ENCODE peak calls at places on chromosome 21, in seven cellular contexts. One of them, this sample, is unnamed.

GRCh38 chr21:34992736-34993135 is 56.4 kb downstream of the RUNX1 start:
- DNase-seq in ovary: no peak
- DNase-seq in MM.1S: no peak
- DNase-seq in choroid plexus epithelial cell: peak; percentile 77
- DNase-seq in WERI-Rb-1: no peak
- DNase-seq in GM23338: no peak
- DNase-seq in endodermal cell: no peak
- DNase-seq in this sample: no peak

GRCh38 chr21:43938751-43939442 is 73.2 kb upstream of the TRAPPC10 start:
- DNase-seq in ovary: peak; percentile 57
- DNase-seq in WERI-Rb-1: peak; percentile 93
- DNase-seq in choroid plexus epithelial cell: peak; percentile 81
- DNase-seq in MM.1S: peak; percentile 94
- DNase-seq in GM23338: peak; percentile 97
- DNase-seq in endodermal cell: peak; percentile 95
- DNase-seq in this sample: no peak

GRCh38 chr21:34536311-34536710 is 24.3 kb upstream of the KCNE1 start:
- DNase-seq in GM23338: no peak
- DNase-seq in ovary: no peak
- DNase-seq in endodermal cell: no peak
- DNase-seq in MM.1S: no peak
- DNase-seq in WERI-Rb-1: peak; percentile 65
- DNase-seq in choroid plexus epithelial cell: no peak
- DNase-seq in this sample: no peak

GRCh38 chr21:35088235-35088865 is 39.2 kb upstream of the RUNX1 start:
- DNase-seq in choroid plexus epithelial cell: peak; percentile 27
- DNase-seq in GM23338: no peak
- DNase-seq in MM.1S: no peak
- DNase-seq in WERI-Rb-1: no peak
- DNase-seq in ovary: no peak
- DNase-seq in endodermal cell: no peak
- DNase-seq in this sample: no peak

GRCh38 chr21:34018910-34019309 is 54.5 kb upstream of the MRPS6 start:
- DNase-seq in endodermal cell: no peak
- DNase-seq in GM23338: no peak
- DNase-seq in WERI-Rb-1: no peak
- DNase-seq in choroid plexus epithelial cell: no peak
- DNase-seq in ovary: no peak
- DNase-seq in MM.1S: peak; percentile 63
- DNase-seq in this sample: peak; percentile 77

GRCh38 chr21:36773111-36773510 is 74.2 kb downstream of the SIM2 start:
- DNase-seq in GM23338: no peak
- DNase-seq in choroid plexus epithelial cell: peak; percentile 69
- DNase-seq in endodermal cell: no peak
- DNase-seq in WERI-Rb-1: no peak
- DNase-seq in ovary: peak; percentile 81
- DNase-seq in MM.1S: no peak
- DNase-seq in this sample: no peak

GRCh38 chr21:42439284-42440186 is 35.8 kb downstream of the UBASH3A start:
- DNase-seq in choroid plexus epithelial cell: no peak
- DNase-seq in ovary: no peak
- DNase-seq in MM.1S: no peak
- DNase-seq in WERI-Rb-1: no peak
- DNase-seq in endodermal cell: no peak
- DNase-seq in GM23338: no peak
- DNase-seq in this sample: no peak

GRCh38 chr21:26572668-26573381 is at the start of gene CYYR1:
- DNase-seq in choroid plexus epithelial cell: peak; percentile 12
- DNase-seq in GM23338: peak; percentile 84
- DNase-seq in MM.1S: no peak
- DNase-seq in ovary: no peak
- DNase-seq in endodermal cell: peak; percentile 92
- DNase-seq in WERI-Rb-1: no peak
- DNase-seq in this sample: no peak

GRCh38 chr21:43923391-43923790 is 58.4 kb downstream of the AGPAT3 start:
- DNase-seq in endodermal cell: no peak
- DNase-seq in MM.1S: no peak
- DNase-seq in choroid plexus epithelial cell: peak; percentile 15
- DNase-seq in GM23338: no peak
- DNase-seq in WERI-Rb-1: no peak
- DNase-seq in ovary: no peak
- DNase-seq in this sample: no peak

GRCh38 chr21:36584980-36585940 is 105.3 kb upstream of the CLDN14 start:
- DNase-seq in endodermal cell: no peak
- DNase-seq in GM23338: peak; percentile 33
- DNase-seq in MM.1S: peak; percentile 48
- DNase-seq in WERI-Rb-1: peak; percentile 25
- DNase-seq in ovary: no peak
- DNase-seq in choroid plexus epithelial cell: peak; percentile 21
- DNase-seq in this sample: peak; percentile 5

GRCh38 chr21:33028759-33029511 is 3.2 kb downstream of the OLIG2 start:
- DNase-seq in GM23338: peak; percentile 46
- DNase-seq in MM.1S: peak; percentile 35
- DNase-seq in WERI-Rb-1: no peak
- DNase-seq in endodermal cell: peak; percentile 60
- DNase-seq in choroid plexus epithelial cell: no peak
- DNase-seq in ovary: no peak
- DNase-seq in this sample: no peak

GRCh38 chr21:36436829-36437744 is 42.8 kb downstream of the CLDN14 start:
- DNase-seq in endodermal cell: no peak
- DNase-seq in GM23338: no peak
- DNase-seq in MM.1S: no peak
- DNase-seq in ovary: no peak
- DNase-seq in WERI-Rb-1: no peak
- DNase-seq in choroid plexus epithelial cell: no peak
- DNase-seq in this sample: no peak

GRCh38 chr21:36613064-36613463 is 85.9 kb upstream of the SIM2 start:
- DNase-seq in choroid plexus epithelial cell: peak; percentile 74
- DNase-seq in endodermal cell: no peak
- DNase-seq in ovary: no peak
- DNase-seq in WERI-Rb-1: no peak
- DNase-seq in GM23338: no peak
- DNase-seq in MM.1S: no peak
- DNase-seq in this sample: no peak

GRCh38 chr21:34156957-34157356 is 83.6 kb downstream of the MRPS6 start:
- DNase-seq in GM23338: no peak
- DNase-seq in endodermal cell: no peak
- DNase-seq in MM.1S: no peak
- DNase-seq in WERI-Rb-1: no peak
- DNase-seq in choroid plexus epithelial cell: no peak
- DNase-seq in ovary: no peak
- DNase-seq in this sample: no peak

GRCh38 chr21:34936299-34936698 is 112.8 kb downstream of the RUNX1 start:
- DNase-seq in endodermal cell: no peak
- DNase-seq in ovary: no peak
- DNase-seq in choroid plexus epithelial cell: peak; percentile 20
- DNase-seq in GM23338: no peak
- DNase-seq in WERI-Rb-1: no peak
- DNase-seq in MM.1S: no peak
- DNase-seq in this sample: no peak

GRCh38 chr21:27532081-27532480 is 565.2 kb upstream of the ADAMTS5 start:
- DNase-seq in ovary: no peak
- DNase-seq in choroid plexus epithelial cell: peak; percentile 50
- DNase-seq in MM.1S: no peak
- DNase-seq in endodermal cell: no peak
- DNase-seq in GM23338: no peak
- DNase-seq in WERI-Rb-1: no peak
- DNase-seq in this sample: no peak

GRCh38 chr21:37263827-37264226 is 3.3 kb downstream of the VPS26C start:
- DNase-seq in MM.1S: no peak
- DNase-seq in ovary: no peak
- DNase-seq in endodermal cell: no peak
- DNase-seq in GM23338: no peak
- DNase-seq in WERI-Rb-1: peak; percentile 42
- DNase-seq in choroid plexus epithelial cell: peak; percentile 16
- DNase-seq in this sample: no peak

GRCh38 chr21:42636535-42636914 is 16.9 kb upstream of the PDE9A start:
- DNase-seq in choroid plexus epithelial cell: peak; percentile 73
- DNase-seq in endodermal cell: no peak
- DNase-seq in ovary: no peak
- DNase-seq in MM.1S: no peak
- DNase-seq in GM23338: no peak
- DNase-seq in WERI-Rb-1: no peak
- DNase-seq in this sample: no peak

GRCh38 chr21:34983680-34984086 is 65.4 kb downstream of the RUNX1 start:
- DNase-seq in endodermal cell: no peak
- DNase-seq in GM23338: no peak
- DNase-seq in choroid plexus epithelial cell: peak; percentile 42
- DNase-seq in ovary: no peak
- DNase-seq in MM.1S: peak; percentile 58
- DNase-seq in WERI-Rb-1: no peak
- DNase-seq in this sample: no peak

GRCh38 chr21:34511787-34512451 is at the start of gene KCNE1:
- DNase-seq in GM23338: no peak
- DNase-seq in MM.1S: no peak
- DNase-seq in endodermal cell: no peak
- DNase-seq in WERI-Rb-1: no peak
- DNase-seq in ovary: no peak
- DNase-seq in choroid plexus epithelial cell: peak; percentile 57
- DNase-seq in this sample: no peak

GRCh38 chr21:34534522-34534921 is 22.5 kb upstream of the KCNE1 start:
- DNase-seq in choroid plexus epithelial cell: no peak
- DNase-seq in MM.1S: no peak
- DNase-seq in endodermal cell: no peak
- DNase-seq in WERI-Rb-1: no peak
- DNase-seq in GM23338: no peak
- DNase-seq in ovary: no peak
- DNase-seq in this sample: no peak

GRCh38 chr21:33015091-33015490 is 10.6 kb upstream of the OLIG2 start:
- DNase-seq in MM.1S: no peak
- DNase-seq in GM23338: no peak
- DNase-seq in endodermal cell: no peak
- DNase-seq in WERI-Rb-1: no peak
- DNase-seq in choroid plexus epithelial cell: no peak
- DNase-seq in ovary: no peak
- DNase-seq in this sample: no peak

GRCh38 chr21:37350472-37350871 is 16.1 kb upstream of the DYRK1A start:
- DNase-seq in MM.1S: no peak
- DNase-seq in ovary: no peak
- DNase-seq in choroid plexus epithelial cell: no peak
- DNase-seq in WERI-Rb-1: no peak
- DNase-seq in endodermal cell: no peak
- DNase-seq in GM23338: no peak
- DNase-seq in this sample: no peak

GRCh38 chr21:38699048-38699447 is 106.7 kb upstream of the ETS2 start:
- DNase-seq in GM23338: peak; percentile 43
- DNase-seq in WERI-Rb-1: peak; percentile 53
- DNase-seq in choroid plexus epithelial cell: peak; percentile 12
- DNase-seq in ovary: no peak
- DNase-seq in endodermal cell: peak; percentile 62
- DNase-seq in MM.1S: no peak
- DNase-seq in this sample: no peak
- H3K4me3 ChIP-seq in GM23338: no peak overlapping the region
- H3K4me3 ChIP-seq in WERI-Rb-1: no peak overlapping the region
- H3K4me3 ChIP-seq in choroid plexus epithelial cell: no peak overlapping the region
- H3K4me3 ChIP-seq in ovary: no peak overlapping the region
- H3K4me3 ChIP-seq in endodermal cell: no peak overlapping the region
- H3K4me3 ChIP-seq in MM.1S: no peak overlapping the region
- H3K4me3 ChIP-seq in this sample: no peak overlapping the region

GRCh38 chr21:45356251-45356650 is 48.7 kb upstream of the COL18A1 start:
- DNase-seq in endodermal cell: peak; percentile 83
- DNase-seq in MM.1S: no peak
- DNase-seq in ovary: peak; percentile 33
- DNase-seq in choroid plexus epithelial cell: no peak
- DNase-seq in WERI-Rb-1: no peak
- DNase-seq in GM23338: peak; percentile 63
- DNase-seq in this sample: no peak

GRCh38 chr21:45358261-45358670 is 46.7 kb upstream of the COL18A1 start:
- DNase-seq in ovary: peak; percentile 39
- DNase-seq in choroid plexus epithelial cell: no peak
- DNase-seq in WERI-Rb-1: no peak
- DNase-seq in GM23338: no peak
- DNase-seq in MM.1S: no peak
- DNase-seq in endodermal cell: no peak
- DNase-seq in this sample: no peak

GRCh38 chr21:45358711-45359310 is 46.2 kb upstream of the COL18A1 start:
- DNase-seq in WERI-Rb-1: no peak
- DNase-seq in MM.1S: no peak
- DNase-seq in GM23338: no peak
- DNase-seq in endodermal cell: no peak
- DNase-seq in choroid plexus epithelial cell: no peak
- DNase-seq in ovary: peak; percentile 36
- DNase-seq in this sample: no peak

GRCh38 chr21:45356653-45357435 is 48.1 kb upstream of the COL18A1 start:
- DNase-seq in choroid plexus epithelial cell: no peak
- DNase-seq in endodermal cell: peak; percentile 75
- DNase-seq in MM.1S: no peak
- DNase-seq in GM23338: no peak
- DNase-seq in ovary: peak; percentile 29
- DNase-seq in WERI-Rb-1: no peak
- DNase-seq in this sample: no peak

GRCh38 chr21:45357436-45358260 is 47.3 kb upstream of the COL18A1 start:
- DNase-seq in ovary: peak; percentile 70
- DNase-seq in choroid plexus epithelial cell: peak; percentile 64
- DNase-seq in GM23338: peak; percentile 59
- DNase-seq in endodermal cell: peak; percentile 73
- DNase-seq in WERI-Rb-1: no peak
- DNase-seq in MM.1S: no peak
- DNase-seq in this sample: no peak
- TF ChIP-seq CTCF in ovary: no peak
- TF ChIP-seq CTCF in choroid plexus epithelial cell: peak; percentile 30
- TF ChIP-seq CTCF in GM23338: peak; percentile 56
- TF ChIP-seq CTCF in endodermal cell: peak; percentile 65
- TF ChIP-seq CTCF in WERI-Rb-1: peak; percentile 49
- TF ChIP-seq CTCF in MM.1S: no peak
- TF ChIP-seq CTCF in this sample: no peak

DNA sequence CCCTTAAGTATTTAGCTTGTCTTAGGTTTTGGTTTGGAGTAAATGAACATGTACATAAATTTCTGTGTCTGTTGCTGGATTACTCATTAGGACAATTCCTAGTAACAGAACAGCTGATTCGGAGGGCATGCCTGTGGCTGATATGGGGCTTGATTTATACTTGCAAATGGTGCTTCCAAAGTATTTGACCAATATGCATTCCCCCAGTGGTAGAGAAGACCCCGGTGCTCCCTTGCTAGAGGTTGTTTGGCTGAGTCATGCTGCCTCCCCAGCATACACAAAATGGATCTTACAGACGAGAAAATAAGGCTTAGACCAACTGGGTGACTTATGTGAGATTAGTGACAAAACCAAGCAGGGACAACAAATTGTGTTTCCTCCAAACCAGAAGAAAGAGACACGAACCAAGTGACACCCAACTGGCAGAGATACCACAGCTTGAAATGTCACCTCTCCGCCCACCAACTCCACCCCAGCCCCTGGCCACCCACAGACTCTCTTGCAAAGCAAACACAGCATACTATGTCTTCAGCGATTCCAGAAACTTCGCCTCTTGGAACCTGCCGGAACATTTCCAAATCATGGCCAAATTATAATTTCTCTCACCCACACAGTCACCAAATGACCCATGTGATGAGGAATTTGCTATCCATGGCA is 75.9 kb upstream of the ETS2 start:
- DNase-seq in ovary: no peak
- DNase-seq in endodermal cell: no peak
- DNase-seq in WERI-Rb-1: no peak
- DNase-seq in choroid plexus epithelial cell: peak; percentile 23
- DNase-seq in GM23338: no peak
- DNase-seq in MM.1S: no peak
- DNase-seq in this sample: no peak
- H3K4me3 ChIP-seq in ovary: no peak overlapping the region
- H3K4me3 ChIP-seq in endodermal cell: no peak overlapping the region
- H3K4me3 ChIP-seq in WERI-Rb-1: no peak overlapping the region
- H3K4me3 ChIP-seq in choroid plexus epithelial cell: no peak overlapping the region
- H3K4me3 ChIP-seq in GM23338: no peak overlapping the region
- H3K4me3 ChIP-seq in MM.1S: no peak overlapping the region
- H3K4me3 ChIP-seq in this sample: no peak overlapping the region

GRCh38 chr21:39348355-39349210 is at the start of gene HMGN1:
- DNase-seq in GM23338: peak; percentile 93
- DNase-seq in choroid plexus epithelial cell: peak; percentile 93
- DNase-seq in ovary: peak; percentile 93
- DNase-seq in endodermal cell: peak; percentile 91
- DNase-seq in MM.1S: peak; percentile 94
- DNase-seq in WERI-Rb-1: peak; percentile 96
- DNase-seq in this sample: peak; percentile 60
- TF ChIP-seq CTCF in GM23338: no peak
- TF ChIP-seq CTCF in choroid plexus epithelial cell: no peak
- TF ChIP-seq CTCF in ovary: no peak
- TF ChIP-seq CTCF in endodermal cell: no peak
- TF ChIP-seq CTCF in MM.1S: no peak
- TF ChIP-seq CTCF in WERI-Rb-1: no peak
- TF ChIP-seq CTCF in this sample: no peak